ENCODE peak calls at places on chromosomes 1 and 21, in ten cellular contexts. One of them, this sample, is unnamed.

GRCh38 chr1:109598655-109599054 is 20.8 kb downstream of the GNAT2 start:
- DNase-seq in stimulated activated CD8-positive, alpha-beta memory T cell treated with anti-CD3 and anti-CD28 coated beads, Interleukin-4, amount 100 ng/mL, for 4 hours: no peak
- DNase-seq in neural progenitor cell: peak
- DNase-seq in mucosa of gallbladder: no peak
- DNase-seq in mucosa of descending colon: no peak
- DNase-seq in prostate gland: no peak
- DNase-seq in activated CD4-positive, alpha-beta T cell treated with anti-CD3 and anti-CD28 coated beads, Interleukin-2, amount 50 U/mL, for 4 hours: no peak
- DNase-seq in activated B cell treated with CpG ODN at 0.5 μM for 24 hours: no peak
- DNase-seq in foreskin fibroblast: no peak
- DNase-seq in thoracic aorta: no peak
- DNase-seq in this sample: no peak

GRCh38 chr1:111369177-111369576 is 58.4 kb downstream of the OVGP1 start:
- DNase-seq in stimulated activated CD8-positive, alpha-beta memory T cell treated with anti-CD3 and anti-CD28 coated beads, Interleukin-4, amount 100 ng/mL, for 4 hours: no peak
- DNase-seq in neural progenitor cell: no peak
- DNase-seq in mucosa of gallbladder: no peak
- DNase-seq in mucosa of descending colon: no peak
- DNase-seq in prostate gland: no peak
- DNase-seq in activated CD4-positive, alpha-beta T cell treated with anti-CD3 and anti-CD28 coated beads, Interleukin-2, amount 50 U/mL, for 4 hours: no peak
- DNase-seq in activated B cell treated with CpG ODN at 0.5 μM for 24 hours: no peak
- DNase-seq in foreskin fibroblast: peak
- DNase-seq in thoracic aorta: no peak
- DNase-seq in this sample: no peak

GRCh38 chr1:206143537-206144155 is 26.5 kb upstream of the AVPR1B start:
- DNase-seq in stimulated activated CD8-positive, alpha-beta memory T cell treated with anti-CD3 and anti-CD28 coated beads, Interleukin-4, amount 100 ng/mL, for 4 hours: no peak
- DNase-seq in neural progenitor cell: no peak
- DNase-seq in mucosa of gallbladder: no peak
- DNase-seq in mucosa of descending colon: no peak
- DNase-seq in prostate gland: no peak
- DNase-seq in activated CD4-positive, alpha-beta T cell treated with anti-CD3 and anti-CD28 coated beads, Interleukin-2, amount 50 U/mL, for 4 hours: no peak
- DNase-seq in activated B cell treated with CpG ODN at 0.5 μM for 24 hours: no peak
- DNase-seq in foreskin fibroblast: no peak
- DNase-seq in thoracic aorta: no peak
- DNase-seq in this sample: no peak

GRCh38 chr21:44442266-44443125 is 12.8 kb upstream of the LRRC3 start:
- DNase-seq in stimulated activated CD8-positive, alpha-beta memory T cell treated with anti-CD3 and anti-CD28 coated beads, Interleukin-4, amount 100 ng/mL, for 4 hours: no peak
- DNase-seq in neural progenitor cell: no peak
- DNase-seq in mucosa of gallbladder: no peak
- DNase-seq in mucosa of descending colon: no peak
- DNase-seq in prostate gland: no peak
- DNase-seq in activated CD4-positive, alpha-beta T cell treated with anti-CD3 and anti-CD28 coated beads, Interleukin-2, amount 50 U/mL, for 4 hours: no peak
- DNase-seq in activated B cell treated with CpG ODN at 0.5 μM for 24 hours: no peak
- DNase-seq in foreskin fibroblast: no peak
- DNase-seq in thoracic aorta: no peak
- DNase-seq in this sample: no peak

GRCh38 chr1:99681583-99681982 is 35.7 kb downstream of the PALMD start:
- DNase-seq in stimulated activated CD8-positive, alpha-beta memory T cell treated with anti-CD3 and anti-CD28 coated beads, Interleukin-4, amount 100 ng/mL, for 4 hours: no peak
- DNase-seq in neural progenitor cell: no peak
- DNase-seq in mucosa of gallbladder: no peak
- DNase-seq in mucosa of descending colon: no peak
- DNase-seq in prostate gland: no peak
- DNase-seq in activated CD4-positive, alpha-beta T cell treated with anti-CD3 and anti-CD28 coated beads, Interleukin-2, amount 50 U/mL, for 4 hours: no peak
- DNase-seq in activated B cell treated with CpG ODN at 0.5 μM for 24 hours: no peak
- DNase-seq in foreskin fibroblast: peak
- DNase-seq in thoracic aorta: no peak
- DNase-seq in this sample: no peak

GRCh38 chr1:227891955-227892871 is 55.5 kb downstream of the WNT9A start:
- DNase-seq in stimulated activated CD8-positive, alpha-beta memory T cell treated with anti-CD3 and anti-CD28 coated beads, Interleukin-4, amount 100 ng/mL, for 4 hours: no peak
- DNase-seq in neural progenitor cell: peak
- DNase-seq in mucosa of gallbladder: no peak
- DNase-seq in mucosa of descending colon: peak
- DNase-seq in prostate gland: no peak
- DNase-seq in activated CD4-positive, alpha-beta T cell treated with anti-CD3 and anti-CD28 coated beads, Interleukin-2, amount 50 U/mL, for 4 hours: no peak
- DNase-seq in activated B cell treated with CpG ODN at 0.5 μM for 24 hours: peak
- DNase-seq in foreskin fibroblast: no peak
- DNase-seq in thoracic aorta: no peak
- DNase-seq in this sample: no peak

GRCh38 chr1:22318279-22318983 is 133.2 kb upstream of the ZBTB40 start:
- DNase-seq in stimulated activated CD8-positive, alpha-beta memory T cell treated with anti-CD3 and anti-CD28 coated beads, Interleukin-4, amount 100 ng/mL, for 4 hours: no peak
- DNase-seq in neural progenitor cell: peak
- DNase-seq in mucosa of gallbladder: no peak
- DNase-seq in mucosa of descending colon: no peak
- DNase-seq in prostate gland: no peak
- DNase-seq in activated CD4-positive, alpha-beta T cell treated with anti-CD3 and anti-CD28 coated beads, Interleukin-2, amount 50 U/mL, for 4 hours: no peak
- DNase-seq in activated B cell treated with CpG ODN at 0.5 μM for 24 hours: no peak
- DNase-seq in foreskin fibroblast: no peak
- DNase-seq in thoracic aorta: no peak
- DNase-seq in this sample: no peak

GRCh38 chr1:79271759-79272158 is 265.2 kb upstream of the ADGRL4 start:
- DNase-seq in stimulated activated CD8-positive, alpha-beta memory T cell treated with anti-CD3 and anti-CD28 coated beads, Interleukin-4, amount 100 ng/mL, for 4 hours: no peak
- DNase-seq in neural progenitor cell: no peak
- DNase-seq in mucosa of gallbladder: no peak
- DNase-seq in mucosa of descending colon: no peak
- DNase-seq in prostate gland: no peak
- DNase-seq in activated CD4-positive, alpha-beta T cell treated with anti-CD3 and anti-CD28 coated beads, Interleukin-2, amount 50 U/mL, for 4 hours: no peak
- DNase-seq in activated B cell treated with CpG ODN at 0.5 μM for 24 hours: no peak
- DNase-seq in foreskin fibroblast: no peak
- DNase-seq in thoracic aorta: no peak
- DNase-seq in this sample: no peak

GRCh38 chr1:41245659-41246058 is 3.6 kb upstream of the SCMH1 start:
- DNase-seq in stimulated activated CD8-positive, alpha-beta memory T cell treated with anti-CD3 and anti-CD28 coated beads, Interleukin-4, amount 100 ng/mL, for 4 hours: no peak
- DNase-seq in neural progenitor cell: no peak
- DNase-seq in mucosa of gallbladder: no peak
- DNase-seq in mucosa of descending colon: no peak
- DNase-seq in prostate gland: peak
- DNase-seq in activated CD4-positive, alpha-beta T cell treated with anti-CD3 and anti-CD28 coated beads, Interleukin-2, amount 50 U/mL, for 4 hours: no peak
- DNase-seq in activated B cell treated with CpG ODN at 0.5 μM for 24 hours: no peak
- DNase-seq in foreskin fibroblast: no peak
- DNase-seq in thoracic aorta: no peak
- DNase-seq in this sample: no peak

GRCh38 chr1:178797590-178797989 is 72.5 kb downstream of the RALGPS2 start:
- DNase-seq in stimulated activated CD8-positive, alpha-beta memory T cell treated with anti-CD3 and anti-CD28 coated beads, Interleukin-4, amount 100 ng/mL, for 4 hours: no peak
- DNase-seq in neural progenitor cell: no peak
- DNase-seq in mucosa of gallbladder: no peak
- DNase-seq in mucosa of descending colon: no peak
- DNase-seq in prostate gland: no peak
- DNase-seq in activated CD4-positive, alpha-beta T cell treated with anti-CD3 and anti-CD28 coated beads, Interleukin-2, amount 50 U/mL, for 4 hours: no peak
- DNase-seq in activated B cell treated with CpG ODN at 0.5 μM for 24 hours: no peak
- DNase-seq in foreskin fibroblast: peak
- DNase-seq in thoracic aorta: no peak
- DNase-seq in this sample: no peak

GRCh38 chr1:169892176-169892818 is 1.4 kb downstream of the SCYL3 start:
- DNase-seq in stimulated activated CD8-positive, alpha-beta memory T cell treated with anti-CD3 and anti-CD28 coated beads, Interleukin-4, amount 100 ng/mL, for 4 hours: no peak
- DNase-seq in neural progenitor cell: no peak
- DNase-seq in mucosa of gallbladder: no peak
- DNase-seq in mucosa of descending colon: no peak
- DNase-seq in prostate gland: no peak
- DNase-seq in activated CD4-positive, alpha-beta T cell treated with anti-CD3 and anti-CD28 coated beads, Interleukin-2, amount 50 U/mL, for 4 hours: no peak
- DNase-seq in activated B cell treated with CpG ODN at 0.5 μM for 24 hours: no peak
- DNase-seq in foreskin fibroblast: no peak
- DNase-seq in thoracic aorta: no peak
- DNase-seq in this sample: no peak

GRCh38 chr1:85708826-85709222 is 591 bp upstream of the ZNHIT6 start:
- DNase-seq in stimulated activated CD8-positive, alpha-beta memory T cell treated with anti-CD3 and anti-CD28 coated beads, Interleukin-4, amount 100 ng/mL, for 4 hours: no peak
- DNase-seq in neural progenitor cell: no peak
- DNase-seq in mucosa of gallbladder: no peak
- DNase-seq in mucosa of descending colon: peak
- DNase-seq in prostate gland: no peak
- DNase-seq in activated CD4-positive, alpha-beta T cell treated with anti-CD3 and anti-CD28 coated beads, Interleukin-2, amount 50 U/mL, for 4 hours: no peak
- DNase-seq in activated B cell treated with CpG ODN at 0.5 μM for 24 hours: no peak
- DNase-seq in foreskin fibroblast: no peak
- DNase-seq in thoracic aorta: no peak
- DNase-seq in this sample: no peak

GRCh38 chr1:203131548-203132200 is 4.1 kb downstream of the ADORA1 start:
- DNase-seq in stimulated activated CD8-positive, alpha-beta memory T cell treated with anti-CD3 and anti-CD28 coated beads, Interleukin-4, amount 100 ng/mL, for 4 hours: no peak
- DNase-seq in neural progenitor cell: no peak
- DNase-seq in mucosa of gallbladder: no peak
- DNase-seq in mucosa of descending colon: no peak
- DNase-seq in prostate gland: no peak
- DNase-seq in activated CD4-positive, alpha-beta T cell treated with anti-CD3 and anti-CD28 coated beads, Interleukin-2, amount 50 U/mL, for 4 hours: no peak
- DNase-seq in activated B cell treated with CpG ODN at 0.5 μM for 24 hours: no peak
- DNase-seq in foreskin fibroblast: no peak
- DNase-seq in thoracic aorta: no peak
- DNase-seq in this sample: no peak

GRCh38 chr1:202086579-202087350 is 36.0 kb upstream of the GPR37L1 start:
- DNase-seq in stimulated activated CD8-positive, alpha-beta memory T cell treated with anti-CD3 and anti-CD28 coated beads, Interleukin-4, amount 100 ng/mL, for 4 hours: no peak
- DNase-seq in neural progenitor cell: no peak
- DNase-seq in mucosa of gallbladder: peak
- DNase-seq in mucosa of descending colon: peak
- DNase-seq in prostate gland: peak
- DNase-seq in activated CD4-positive, alpha-beta T cell treated with anti-CD3 and anti-CD28 coated beads, Interleukin-2, amount 50 U/mL, for 4 hours: no peak
- DNase-seq in activated B cell treated with CpG ODN at 0.5 μM for 24 hours: no peak
- DNase-seq in foreskin fibroblast: no peak
- DNase-seq in thoracic aorta: no peak
- DNase-seq in this sample: no peak

GRCh38 chr1:153352523-153352922 is 3.9 kb upstream of the PGLYRP4 start:
- DNase-seq in stimulated activated CD8-positive, alpha-beta memory T cell treated with anti-CD3 and anti-CD28 coated beads, Interleukin-4, amount 100 ng/mL, for 4 hours: peak
- DNase-seq in neural progenitor cell: peak
- DNase-seq in mucosa of gallbladder: peak
- DNase-seq in mucosa of descending colon: peak
- DNase-seq in prostate gland: peak
- DNase-seq in activated CD4-positive, alpha-beta T cell treated with anti-CD3 and anti-CD28 coated beads, Interleukin-2, amount 50 U/mL, for 4 hours: peak
- DNase-seq in activated B cell treated with CpG ODN at 0.5 μM for 24 hours: no peak
- DNase-seq in foreskin fibroblast: peak
- DNase-seq in thoracic aorta: no peak
- DNase-seq in this sample: peak

This sample was measured in non-pigmented ciliary epithelial cell.